ENCODE peak calls at places on chromosomes 1 and 21, in five cellular contexts. N, M, A, T and Q are unnamed samples.

GRCh38 chr21:38861006-38861405 is 55.3 kb downstream of the ETS2 start:
- DNase-seq in M (peak), N (no peak), A (no peak), T (no peak), Q (no peak)

GRCh38 chr1:184892116-184892515 is 82.2 kb downstream of the NIBAN1 start:
- DNase-seq in N (no peak), M (no peak), T (no peak), A (no peak), Q (peak)

GRCh38 chr1:112902221-112902620 is 53.8 kb downstream of the SLC16A1 start:
- DNase-seq in T (no peak), A (no peak), N (no peak), M (no peak), Q (no peak)

GRCh38 chr1:118984086-118984989 is 3.8 kb downstream of the TBX15 start:
- DNase-seq in M (peak), A (no peak), N (no peak), T (no peak), Q (peak)

GRCh38 chr1:229973297-229973612 is 93.8 kb upstream of the GALNT2 start:
- DNase-seq in A (no peak), T (no peak), N (no peak), M (no peak), Q (no peak)

GRCh38 chr1:116290920-116291465 is 82.1 kb upstream of the ATP1A1 start:
- DNase-seq in N (no peak), M (no peak), T (no peak), A (no peak), Q (no peak)

GRCh38 chr21:46540087-46540710 is 64.7 kb downstream of the S100B start:
- DNase-seq in A (no peak), T (no peak), N (no peak), M (no peak), Q (no peak)

GRCh38 chr1:176996455-176997090 is 167.9 kb downstream of the ASTN1 start:
- DNase-seq in M (peak), A (no peak), T (no peak), N (no peak), Q (no peak)

GRCh38 chr21:17386498-17386897 is 126.3 kb upstream of the CXADR start:
- DNase-seq in T (no peak), N (no peak), A (no peak), M (no peak), Q (no peak)

GRCh38 chr1:15073799-15074308 is 79.7 kb upstream of the TMEM51 start:
- DNase-seq in N (no peak), M (no peak), A (no peak), T (no peak), Q (no peak)

GRCh38 chr1:33711511-33711910 is 152.4 kb upstream of the HMGB4 start:
- DNase-seq in A (no peak), M (no peak), T (no peak), N (no peak), Q (no peak)

DNA sequence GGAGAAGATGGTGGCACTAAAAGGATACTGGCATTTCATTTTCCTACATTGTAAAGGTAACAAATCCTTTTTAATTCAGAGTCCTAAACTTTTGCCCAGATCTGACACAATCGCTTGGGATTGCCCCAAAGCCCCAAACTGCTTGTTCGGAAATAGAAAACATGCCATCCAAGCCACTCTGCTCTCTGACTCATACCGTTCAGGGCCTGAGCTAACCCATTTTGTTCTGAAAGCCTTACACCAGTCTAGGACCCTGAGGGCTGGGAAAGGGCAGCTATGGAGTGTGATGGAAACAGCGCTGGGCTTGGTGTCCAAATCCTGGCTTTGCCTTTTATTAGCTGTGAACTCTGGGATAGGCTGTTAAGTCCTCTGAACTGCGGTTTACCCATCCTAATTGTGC is 159.4 kb upstream of the UBE2U start:
- DNase-seq in A (no peak), N (no peak), M (no peak), T (no peak), Q (peak)
- TF ChIP-seq RFX5 in A (no peak), N (no peak), M (no peak), T (no peak), Q (no peak)

DNA sequence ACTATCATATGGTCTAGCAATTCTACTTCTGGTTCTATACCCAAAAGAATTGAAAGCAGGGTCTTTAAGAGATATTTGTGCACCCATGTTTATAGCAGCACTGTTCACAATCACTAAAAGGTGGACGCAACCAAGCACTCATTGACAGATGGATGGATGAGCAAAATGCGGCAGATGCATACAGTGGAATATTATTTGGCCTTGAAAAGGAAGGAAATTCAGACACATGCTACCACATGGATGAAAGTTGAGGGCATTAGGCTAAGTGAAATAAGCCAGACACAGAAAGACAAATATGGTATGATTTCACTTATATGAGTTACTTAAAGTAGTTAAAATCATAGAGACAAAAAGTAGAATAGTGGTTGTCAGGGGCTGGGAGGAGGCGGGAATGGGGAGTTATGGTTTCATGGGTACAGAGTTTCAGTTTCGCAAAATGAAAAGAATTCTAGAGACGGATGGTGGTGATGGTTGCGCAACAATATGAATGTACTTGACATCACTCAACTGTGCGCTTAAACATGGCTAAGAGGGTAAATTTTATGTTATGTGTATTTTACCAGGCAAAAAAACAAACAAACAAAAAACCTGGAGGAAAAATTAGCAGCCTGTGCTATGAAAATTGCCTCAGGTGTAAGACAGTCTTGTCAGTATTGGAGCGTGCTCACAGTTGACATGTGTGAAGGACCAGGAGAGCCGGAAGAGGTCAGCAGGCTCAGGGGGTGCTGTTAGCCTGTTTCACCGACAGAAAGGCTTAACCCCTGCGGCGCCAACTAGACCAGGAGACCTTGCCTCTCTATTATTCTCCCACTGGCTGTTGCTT is 26.5 kb downstream of the CD247 start:
- DNase-seq in M (no peak), T (no peak), N (peak), A (no peak), Q (no peak)
- H2AFZ ChIP-seq in M (no peak), T (peak), N (peak), A (no peak), Q (no peak)

DNA sequence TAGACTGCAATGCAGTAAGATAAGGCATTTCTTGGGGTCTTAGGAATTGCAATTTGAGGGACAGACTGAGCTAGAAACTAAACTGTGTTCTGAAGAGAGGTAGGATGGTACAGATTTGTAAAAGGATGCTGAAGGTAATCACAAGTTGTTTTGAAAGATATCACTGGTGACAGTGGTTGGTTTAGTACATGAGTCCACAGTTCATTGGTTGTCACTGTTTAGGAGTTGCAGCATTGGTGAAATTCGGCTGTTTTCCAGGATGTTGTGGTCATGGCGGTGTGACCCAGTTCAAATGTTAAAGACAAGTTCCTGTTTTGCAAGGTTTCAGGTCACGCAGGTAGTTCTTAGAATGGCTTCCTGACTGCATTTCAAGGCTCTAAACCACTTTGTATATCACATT is 292.8 kb upstream of the B3GALT2 start:
- DNase-seq in T (peak), N (no peak), A (no peak), M (no peak), Q (no peak)
- TF ChIP-seq MXI1 in T (no peak), N (no peak), A (no peak), M (no peak), Q (no peak)

GRCh38 chr1:17629460-17629859 is 90.0 kb downstream of the ARHGEF10L start:
- DNase-seq in T (no peak), N (peak), M (peak), A (no peak), Q (no peak)

GRCh38 chr1:17632106-17632505 is 92.6 kb downstream of the ARHGEF10L start:
- DNase-seq in T (no peak), M (no peak), A (no peak), N (no peak), Q (no peak)

GRCh38 chr1:17632541-17633193 is 93.2 kb downstream of the ARHGEF10L start:
- DNase-seq in A (no peak), M (no peak), T (no peak), N (no peak), Q (peak)

GRCh38 chr1:17631410-17631809 is 91.9 kb downstream of the ARHGEF10L start:
- DNase-seq in N (no peak), T (no peak), M (no peak), A (no peak), Q (no peak)

GRCh38 chr1:17630048-17630830 is 90.7 kb downstream of the ARHGEF10L start:
- DNase-seq in A (no peak), T (no peak), M (no peak), N (no peak), Q (no peak)
- TF ChIP-seq RFX5 in A (no peak), T (no peak), M (no peak), N (no peak), Q (no peak)

DNA sequence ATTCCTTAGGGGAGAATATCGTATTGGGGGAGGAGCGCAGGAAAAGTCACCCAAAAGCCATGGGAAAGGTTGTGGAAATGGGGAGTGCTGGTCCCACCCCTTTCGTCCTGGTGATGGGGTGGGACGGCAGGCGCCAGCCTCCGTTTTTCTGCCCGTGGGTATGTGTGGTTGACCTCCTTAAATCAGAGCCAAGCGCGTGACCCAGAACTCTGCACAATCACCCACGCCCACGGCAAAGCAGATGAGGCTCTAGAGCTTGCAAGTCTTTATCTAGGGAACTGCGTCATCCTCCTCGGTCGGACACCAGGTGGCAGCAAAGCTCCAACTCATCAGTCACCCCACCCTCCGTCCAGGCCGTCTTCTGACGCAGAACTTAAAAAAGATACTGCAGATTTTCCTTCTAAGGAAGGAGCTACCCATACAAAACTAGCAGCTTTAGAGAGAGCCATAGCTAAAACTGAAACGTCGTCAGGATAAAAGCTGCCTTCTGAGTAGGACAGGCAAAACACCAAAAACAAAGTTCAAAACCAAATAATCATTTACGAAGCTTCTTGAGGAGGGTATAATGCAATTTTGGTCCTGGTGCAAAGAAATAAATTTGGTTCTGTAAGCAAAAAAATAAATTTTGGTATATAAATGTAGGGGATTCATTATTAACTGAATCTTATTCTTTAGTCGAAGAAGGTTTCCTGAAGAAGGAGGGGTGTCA is 62.0 kb downstream of the TBX19 start:
- DNase-seq in T (peak), M (peak), A (peak), N (peak), Q (peak)
- H2AFZ ChIP-seq in T (peak), M (peak), A (peak), N (peak), Q (peak)

GRCh38 chr1:222105861-222106260 is 364.0 kb upstream of the DUSP10 start:
- DNase-seq in M (no peak), N (no peak), T (no peak), A (no peak), Q (no peak)

GRCh38 chr1:222104097-222104496 is 362.2 kb upstream of the DUSP10 start:
- DNase-seq in T (no peak), A (no peak), N (no peak), M (no peak), Q (no peak)

GRCh38 chr1:222106369-222106768 is 364.5 kb upstream of the DUSP10 start:
- DNase-seq in A (no peak), T (no peak), N (no peak), M (peak), Q (no peak)

GRCh38 chr1:222104661-222105392 is 362.9 kb upstream of the DUSP10 start:
- DNase-seq in N (no peak), A (no peak), M (no peak), T (no peak), Q (peak)

GRCh38 chr1:222105393-222105737 is 363.5 kb upstream of the DUSP10 start:
- DNase-seq in N (no peak), A (peak), M (no peak), T (no peak), Q (no peak)
- TF ChIP-seq MXI1 in N (no peak), A (no peak), M (no peak), T (no peak), Q (no peak)